ENCODE peak calls at places on chromosomes 16 and 17, in five cellular contexts. One of them, this sample, is unnamed.

GRCh38 chr16:28261916-28262315 is 30.4 kb upstream of the SBK1 start:
- DNase-seq in activated T-cell treated with anti-CD3 and anti-CD28 coated beads, Interleukin-2, amount 50 U/mL, for 1 hour: no peak
- DNase-seq in activated CD4-positive, alpha-beta T cell treated with anti-CD3 and anti-CD28 coated beads, Interleukin-2, amount 50 U/mL, for 24 hours: no peak
- DNase-seq in HS-5: no peak
- DNase-seq in stimulated activated CD8-positive, alpha-beta memory T cell treated with anti-CD3 and anti-CD28 coated beads, Interleukin-4, amount 100 ng/mL, for 1 hour: no peak
- DNase-seq in this sample: no peak

GRCh38 chr17:48589060-48589830 is 796 bp downstream of the HOXB3 start:
- DNase-seq in activated T-cell treated with anti-CD3 and anti-CD28 coated beads, Interleukin-2, amount 50 U/mL, for 1 hour: no peak
- DNase-seq in activated CD4-positive, alpha-beta T cell treated with anti-CD3 and anti-CD28 coated beads, Interleukin-2, amount 50 U/mL, for 24 hours: no peak
- DNase-seq in HS-5: no peak
- DNase-seq in stimulated activated CD8-positive, alpha-beta memory T cell treated with anti-CD3 and anti-CD28 coated beads, Interleukin-4, amount 100 ng/mL, for 1 hour: no peak
- DNase-seq in this sample: no peak

GRCh38 chr16:11806721-11807120 is 9.7 kb upstream of the ZC3H7A start:
- DNase-seq in activated T-cell treated with anti-CD3 and anti-CD28 coated beads, Interleukin-2, amount 50 U/mL, for 1 hour: no peak
- DNase-seq in activated CD4-positive, alpha-beta T cell treated with anti-CD3 and anti-CD28 coated beads, Interleukin-2, amount 50 U/mL, for 24 hours: no peak
- DNase-seq in HS-5: no peak
- DNase-seq in stimulated activated CD8-positive, alpha-beta memory T cell treated with anti-CD3 and anti-CD28 coated beads, Interleukin-4, amount 100 ng/mL, for 1 hour: no peak
- DNase-seq in this sample: no peak

GRCh38 chr16:29198731-29199521 is 207.6 kb downstream of the NPIPB11 start:
- DNase-seq in activated T-cell treated with anti-CD3 and anti-CD28 coated beads, Interleukin-2, amount 50 U/mL, for 1 hour: no peak
- DNase-seq in activated CD4-positive, alpha-beta T cell treated with anti-CD3 and anti-CD28 coated beads, Interleukin-2, amount 50 U/mL, for 24 hours: no peak
- DNase-seq in HS-5: no peak
- DNase-seq in stimulated activated CD8-positive, alpha-beta memory T cell treated with anti-CD3 and anti-CD28 coated beads, Interleukin-4, amount 100 ng/mL, for 1 hour: no peak
- DNase-seq in this sample: no peak

GRCh38 chr17:16989953-16990860 is 18.3 kb upstream of the TNFRSF13B start:
- DNase-seq in activated T-cell treated with anti-CD3 and anti-CD28 coated beads, Interleukin-2, amount 50 U/mL, for 1 hour: no peak
- DNase-seq in activated CD4-positive, alpha-beta T cell treated with anti-CD3 and anti-CD28 coated beads, Interleukin-2, amount 50 U/mL, for 24 hours: no peak
- DNase-seq in HS-5: no peak
- DNase-seq in stimulated activated CD8-positive, alpha-beta memory T cell treated with anti-CD3 and anti-CD28 coated beads, Interleukin-4, amount 100 ng/mL, for 1 hour: no peak
- DNase-seq in this sample: no peak

GRCh38 chr17:3770471-3770870 is 30.5 kb downstream of the ITGAE start:
- DNase-seq in activated T-cell treated with anti-CD3 and anti-CD28 coated beads, Interleukin-2, amount 50 U/mL, for 1 hour: peak
- DNase-seq in activated CD4-positive, alpha-beta T cell treated with anti-CD3 and anti-CD28 coated beads, Interleukin-2, amount 50 U/mL, for 24 hours: no peak
- DNase-seq in HS-5: no peak
- DNase-seq in stimulated activated CD8-positive, alpha-beta memory T cell treated with anti-CD3 and anti-CD28 coated beads, Interleukin-4, amount 100 ng/mL, for 1 hour: no peak
- DNase-seq in this sample: peak

GRCh38 chr16:1150511-1150982 is 2.4 kb upstream of the CACNA1H start:
- DNase-seq in activated T-cell treated with anti-CD3 and anti-CD28 coated beads, Interleukin-2, amount 50 U/mL, for 1 hour: peak
- DNase-seq in activated CD4-positive, alpha-beta T cell treated with anti-CD3 and anti-CD28 coated beads, Interleukin-2, amount 50 U/mL, for 24 hours: no peak
- DNase-seq in HS-5: no peak
- DNase-seq in stimulated activated CD8-positive, alpha-beta memory T cell treated with anti-CD3 and anti-CD28 coated beads, Interleukin-4, amount 100 ng/mL, for 1 hour: no peak
- DNase-seq in this sample: no peak

GRCh38 chr17:41600318-41600717 is 12.2 kb downstream of the KRT16 start:
- DNase-seq in activated T-cell treated with anti-CD3 and anti-CD28 coated beads, Interleukin-2, amount 50 U/mL, for 1 hour: no peak
- DNase-seq in activated CD4-positive, alpha-beta T cell treated with anti-CD3 and anti-CD28 coated beads, Interleukin-2, amount 50 U/mL, for 24 hours: no peak
- DNase-seq in HS-5: no peak
- DNase-seq in stimulated activated CD8-positive, alpha-beta memory T cell treated with anti-CD3 and anti-CD28 coated beads, Interleukin-4, amount 100 ng/mL, for 1 hour: no peak
- DNase-seq in this sample: no peak

GRCh38 chr16:14111713-14112538 is 40.8 kb downstream of the MRTFB start:
- DNase-seq in activated T-cell treated with anti-CD3 and anti-CD28 coated beads, Interleukin-2, amount 50 U/mL, for 1 hour: no peak
- DNase-seq in activated CD4-positive, alpha-beta T cell treated with anti-CD3 and anti-CD28 coated beads, Interleukin-2, amount 50 U/mL, for 24 hours: no peak
- DNase-seq in HS-5: no peak
- DNase-seq in stimulated activated CD8-positive, alpha-beta memory T cell treated with anti-CD3 and anti-CD28 coated beads, Interleukin-4, amount 100 ng/mL, for 1 hour: no peak
- DNase-seq in this sample: no peak

GRCh38 chr16:17177968-17178880 is 292.5 kb downstream of the XYLT1 start:
- DNase-seq in activated T-cell treated with anti-CD3 and anti-CD28 coated beads, Interleukin-2, amount 50 U/mL, for 1 hour: no peak
- DNase-seq in activated CD4-positive, alpha-beta T cell treated with anti-CD3 and anti-CD28 coated beads, Interleukin-2, amount 50 U/mL, for 24 hours: no peak
- DNase-seq in HS-5: no peak
- DNase-seq in stimulated activated CD8-positive, alpha-beta memory T cell treated with anti-CD3 and anti-CD28 coated beads, Interleukin-4, amount 100 ng/mL, for 1 hour: no peak
- DNase-seq in this sample: no peak

GRCh38 chr17:46139365-46140210 is 53.6 kb downstream of the KANSL1 start:
- DNase-seq in activated T-cell treated with anti-CD3 and anti-CD28 coated beads, Interleukin-2, amount 50 U/mL, for 1 hour: no peak
- DNase-seq in activated CD4-positive, alpha-beta T cell treated with anti-CD3 and anti-CD28 coated beads, Interleukin-2, amount 50 U/mL, for 24 hours: no peak
- DNase-seq in HS-5: no peak
- DNase-seq in stimulated activated CD8-positive, alpha-beta memory T cell treated with anti-CD3 and anti-CD28 coated beads, Interleukin-4, amount 100 ng/mL, for 1 hour: no peak
- DNase-seq in this sample: no peak

GRCh38 chr16:81521141-81521626 is 76.6 kb downstream of the CMIP start:
- DNase-seq in activated T-cell treated with anti-CD3 and anti-CD28 coated beads, Interleukin-2, amount 50 U/mL, for 1 hour: peak
- DNase-seq in activated CD4-positive, alpha-beta T cell treated with anti-CD3 and anti-CD28 coated beads, Interleukin-2, amount 50 U/mL, for 24 hours: no peak
- DNase-seq in HS-5: no peak
- DNase-seq in stimulated activated CD8-positive, alpha-beta memory T cell treated with anti-CD3 and anti-CD28 coated beads, Interleukin-4, amount 100 ng/mL, for 1 hour: peak
- DNase-seq in this sample: peak

GRCh38 chr16:19375561-19376158 is 42.0 kb upstream of the TMC5 start:
- DNase-seq in activated T-cell treated with anti-CD3 and anti-CD28 coated beads, Interleukin-2, amount 50 U/mL, for 1 hour: no peak
- DNase-seq in activated CD4-positive, alpha-beta T cell treated with anti-CD3 and anti-CD28 coated beads, Interleukin-2, amount 50 U/mL, for 24 hours: no peak
- DNase-seq in HS-5: peak
- DNase-seq in stimulated activated CD8-positive, alpha-beta memory T cell treated with anti-CD3 and anti-CD28 coated beads, Interleukin-4, amount 100 ng/mL, for 1 hour: no peak
- DNase-seq in this sample: peak

GRCh38 chr16:83814654-83814985 is 6.8 kb downstream of the HSBP1 start:
- DNase-seq in activated T-cell treated with anti-CD3 and anti-CD28 coated beads, Interleukin-2, amount 50 U/mL, for 1 hour: no peak
- DNase-seq in activated CD4-positive, alpha-beta T cell treated with anti-CD3 and anti-CD28 coated beads, Interleukin-2, amount 50 U/mL, for 24 hours: no peak
- DNase-seq in HS-5: no peak
- DNase-seq in stimulated activated CD8-positive, alpha-beta memory T cell treated with anti-CD3 and anti-CD28 coated beads, Interleukin-4, amount 100 ng/mL, for 1 hour: no peak
- DNase-seq in this sample: no peak

GRCh38 chr17:38921756-38922411 is 3.5 kb upstream of the LASP1NB start:
- DNase-seq in activated T-cell treated with anti-CD3 and anti-CD28 coated beads, Interleukin-2, amount 50 U/mL, for 1 hour: no peak
- DNase-seq in activated CD4-positive, alpha-beta T cell treated with anti-CD3 and anti-CD28 coated beads, Interleukin-2, amount 50 U/mL, for 24 hours: no peak
- DNase-seq in HS-5: no peak
- DNase-seq in stimulated activated CD8-positive, alpha-beta memory T cell treated with anti-CD3 and anti-CD28 coated beads, Interleukin-4, amount 100 ng/mL, for 1 hour: no peak
- DNase-seq in this sample: no peak

GRCh38 chr17:73311428-73311780 is 397 bp downstream of the CDC42EP4 start:
- DNase-seq in activated T-cell treated with anti-CD3 and anti-CD28 coated beads, Interleukin-2, amount 50 U/mL, for 1 hour: no peak
- DNase-seq in activated CD4-positive, alpha-beta T cell treated with anti-CD3 and anti-CD28 coated beads, Interleukin-2, amount 50 U/mL, for 24 hours: no peak
- DNase-seq in HS-5: no peak
- DNase-seq in stimulated activated CD8-positive, alpha-beta memory T cell treated with anti-CD3 and anti-CD28 coated beads, Interleukin-4, amount 100 ng/mL, for 1 hour: no peak
- DNase-seq in this sample: no peak

GRCh38 chr16:86383488-86384262 is 126.7 kb upstream of the FOXF1 start:
- DNase-seq in activated T-cell treated with anti-CD3 and anti-CD28 coated beads, Interleukin-2, amount 50 U/mL, for 1 hour: no peak
- DNase-seq in activated CD4-positive, alpha-beta T cell treated with anti-CD3 and anti-CD28 coated beads, Interleukin-2, amount 50 U/mL, for 24 hours: no peak
- DNase-seq in HS-5: no peak
- DNase-seq in stimulated activated CD8-positive, alpha-beta memory T cell treated with anti-CD3 and anti-CD28 coated beads, Interleukin-4, amount 100 ng/mL, for 1 hour: no peak
- DNase-seq in this sample: no peak

GRCh38 chr16:20940864-20941634 is 40.5 kb downstream of the LYRM1 start:
- DNase-seq in activated T-cell treated with anti-CD3 and anti-CD28 coated beads, Interleukin-2, amount 50 U/mL, for 1 hour: no peak
- DNase-seq in activated CD4-positive, alpha-beta T cell treated with anti-CD3 and anti-CD28 coated beads, Interleukin-2, amount 50 U/mL, for 24 hours: no peak
- DNase-seq in HS-5: no peak
- DNase-seq in stimulated activated CD8-positive, alpha-beta memory T cell treated with anti-CD3 and anti-CD28 coated beads, Interleukin-4, amount 100 ng/mL, for 1 hour: no peak
- DNase-seq in this sample: no peak

GRCh38 chr16:22660441-22661160 is 149.9 kb downstream of the NPIPB5 start:
- DNase-seq in activated T-cell treated with anti-CD3 and anti-CD28 coated beads, Interleukin-2, amount 50 U/mL, for 1 hour: no peak
- DNase-seq in activated CD4-positive, alpha-beta T cell treated with anti-CD3 and anti-CD28 coated beads, Interleukin-2, amount 50 U/mL, for 24 hours: no peak
- DNase-seq in HS-5: no peak
- DNase-seq in stimulated activated CD8-positive, alpha-beta memory T cell treated with anti-CD3 and anti-CD28 coated beads, Interleukin-4, amount 100 ng/mL, for 1 hour: no peak
- DNase-seq in this sample: no peak

GRCh38 chr17:48636177-48637018 is 10.2 kb upstream of the HOXB9 start:
- DNase-seq in activated T-cell treated with anti-CD3 and anti-CD28 coated beads, Interleukin-2, amount 50 U/mL, for 1 hour: peak
- DNase-seq in activated CD4-positive, alpha-beta T cell treated with anti-CD3 and anti-CD28 coated beads, Interleukin-2, amount 50 U/mL, for 24 hours: peak
- DNase-seq in HS-5: no peak
- DNase-seq in stimulated activated CD8-positive, alpha-beta memory T cell treated with anti-CD3 and anti-CD28 coated beads, Interleukin-4, amount 100 ng/mL, for 1 hour: peak
- DNase-seq in this sample: peak